ENCODE peak calls at places on chromosomes 6 and 20, in six cellular contexts. Y is MCF 10A, Z is Peyer's patch, P is neural crest cell, W is prostate gland, X is neural progenitor cell. O is an unnamed sample.

GRCh38 chr20:25750765-25751696 is 54.4 kb upstream of the ZNF337 start:
- DNase-seq in Y (no peak), Z (peak; percentile 70), P (no peak), W (no peak), X (peak; percentile 19), O (no peak)

GRCh38 chr6:45915776-45916348 is 99.8 kb downstream of the CLIC5 start:
- DNase-seq in Y (no peak), Z (no peak), P (no peak), W (no peak), X (no peak), O (no peak)

GRCh38 chr20:44028341-44028715 is 113.7 kb downstream of the TOX2 start:
- DNase-seq in Y (no peak), Z (no peak), P (no peak), W (no peak), X (no peak), O (no peak)

GRCh38 chr6:7587631-7588100 is 2.3 kb upstream of the SNRNP48 start:
- DNase-seq in Y (peak; percentile 24), Z (no peak), P (no peak), W (no peak), X (no peak), O (no peak)

GRCh38 chr6:149337330-149337729 is 19.8 kb downstream of the TAB2 start:
- DNase-seq in Y (no peak), Z (no peak), P (no peak), W (no peak), X (no peak), O (no peak)

GRCh38 chr6:165722022-165722421 is 59.0 kb upstream of the PDE10A start:
- DNase-seq in Y (no peak), Z (no peak), P (no peak), W (no peak), X (no peak), O (no peak)

GRCh38 chr6:138577151-138577915 is 78.0 kb upstream of the NHSL1 start:
- DNase-seq in Y (no peak), Z (no peak), P (no peak), W (no peak), X (peak; percentile 38), O (peak; percentile 24)

GRCh38 chr6:14731638-14732037 is 514.2 kb upstream of the JARID2 start:
- DNase-seq in Y (no peak), Z (no peak), P (no peak), W (no peak), X (no peak), O (no peak)

GRCh38 chr6:131784561-131784960 is 23.3 kb upstream of the ENPP1 start:
- DNase-seq in Y (no peak), Z (no peak), P (no peak), W (no peak), X (no peak), O (no peak)

GRCh38 chr6:131789219-131789618 is 18.6 kb upstream of the ENPP1 start:
- DNase-seq in Y (no peak), Z (no peak), P (no peak), W (no peak), X (no peak), O (no peak)

GRCh38 chr6:131792091-131792496 is 15.7 kb upstream of the ENPP1 start:
- DNase-seq in Y (peak; percentile 31), Z (no peak), P (no peak), W (no peak), X (peak; percentile 52), O (no peak)

GRCh38 chr6:131787079-131787478 is 20.7 kb upstream of the ENPP1 start:
- DNase-seq in Y (no peak), Z (no peak), P (no peak), W (no peak), X (no peak), O (no peak)

DNA sequence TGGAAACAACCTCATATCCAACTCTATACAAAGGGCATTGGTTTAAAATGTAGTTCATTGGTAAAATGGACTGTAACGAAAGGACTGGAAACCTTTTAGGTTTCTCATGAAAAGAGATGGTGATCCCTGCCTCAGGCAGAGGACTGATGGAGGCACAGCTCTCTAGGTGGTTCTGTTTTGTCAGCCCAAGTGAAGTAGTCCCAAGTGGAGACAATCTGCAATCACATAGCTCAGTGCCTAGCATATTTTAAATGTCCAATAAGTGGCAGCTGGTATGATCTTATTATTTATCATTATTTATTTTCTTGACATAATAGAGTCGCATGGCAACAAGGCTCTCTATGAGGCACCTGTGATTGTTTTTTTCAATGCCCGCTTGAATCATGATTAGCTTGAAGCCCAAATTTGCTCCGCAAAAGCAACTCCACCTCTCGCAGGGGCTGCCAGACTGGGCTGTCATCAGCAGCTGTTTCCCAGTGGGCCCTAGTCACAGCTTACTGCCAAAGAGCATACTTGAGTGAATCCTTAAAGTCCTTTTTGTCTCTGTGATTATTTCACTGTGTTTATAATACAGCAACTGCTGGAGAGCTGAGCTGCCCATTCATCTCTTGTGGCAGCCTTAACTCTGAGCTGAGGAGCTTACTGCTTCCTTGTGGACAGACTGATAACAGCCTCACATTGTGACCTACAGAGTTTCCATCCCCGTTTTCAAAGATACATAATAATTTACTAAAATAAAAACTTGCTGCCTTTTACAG is 19.7 kb upstream of the ENPP1 start:
- DNase-seq in Y (no peak), Z (no peak), P (no peak), W (no peak), X (peak; percentile 33), O (no peak)
- TF ChIP-seq CTCF in Y (no peak), Z (no peak), P (no peak), W (no peak), X (peak; percentile 29), O (no peak)

DNA sequence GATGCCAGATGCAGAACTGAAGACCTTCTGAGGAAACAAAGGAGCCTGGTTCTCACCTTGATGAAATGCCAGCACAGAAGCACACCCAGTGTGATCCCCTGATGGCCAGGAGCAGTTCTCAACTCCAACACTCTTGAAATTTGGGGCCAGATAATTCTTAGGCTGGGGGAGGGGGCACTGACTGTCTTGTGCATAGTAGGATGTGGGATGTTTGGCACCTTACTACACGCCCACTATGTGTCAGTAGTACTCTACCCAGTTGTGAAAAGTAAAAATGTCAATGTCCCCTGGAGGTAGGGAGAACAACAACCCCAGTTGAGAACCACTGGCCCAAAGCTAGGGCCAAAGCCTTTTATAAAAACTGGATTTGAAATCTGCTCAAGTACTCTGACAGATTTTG is 398.3 kb upstream of the ARID1B start:
- DNase-seq in Y (no peak), Z (no peak), P (no peak), W (no peak), X (no peak), O (no peak)
- TF ChIP-seq CTCF in Y (no peak), Z (no peak), P (no peak), W (no peak), X (peak; percentile 10), O (no peak)

DNA sequence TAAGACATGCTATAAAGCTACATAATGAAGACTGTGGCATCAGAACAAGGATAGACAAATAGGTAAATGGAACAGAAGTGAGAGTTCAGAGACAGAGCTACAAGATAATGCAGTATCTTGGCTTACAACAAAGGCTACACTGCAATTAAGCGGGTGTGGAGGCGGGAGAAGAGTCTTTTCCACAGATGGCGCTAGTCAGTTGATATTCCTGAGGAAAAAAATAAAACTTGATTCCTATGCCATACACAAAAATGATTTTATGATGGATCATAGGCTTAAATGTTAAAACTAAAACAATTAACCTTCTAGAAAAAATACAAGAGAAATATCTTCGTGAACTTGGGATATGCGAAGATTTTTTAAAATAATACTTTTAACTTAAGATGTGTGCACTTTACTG is 31.0 kb downstream of the RIN2 start:
- DNase-seq in Y (no peak), Z (no peak), P (no peak), W (no peak), X (peak; percentile 47), O (no peak)
- TF ChIP-seq CTCF in Y (no peak), Z (no peak), P (no peak), W (no peak), X (peak; percentile 48), O (no peak)

GRCh38 chr20:21574443-21574842 is 60.6 kb upstream of the NKX2-2 start:
- DNase-seq in Y (no peak), Z (no peak), P (no peak), W (no peak), X (no peak), O (no peak)
- TF ChIP-seq CTCF in Y (no peak), Z (no peak), P (no peak), W (no peak), X (no peak), O (no peak)

GRCh38 chr6:130872250-130873095 is 45.3 kb downstream of the SMLR1 start:
- DNase-seq in Y (peak; percentile 71), Z (peak; percentile 74), P (peak; percentile 78), W (peak; percentile 39), X (peak; percentile 79), O (peak; percentile 83)
- TF ChIP-seq CTCF in Y (peak; percentile 85), Z (peak; percentile 76), P (peak; percentile 92), W (peak; percentile 64), X (peak; percentile 96), O (peak; percentile 93)

O was measured in nephron progenitor cell.